ENCODE peak calls at places on chromosomes 11 and 22, in six cellular contexts. Q is neuronal stem cell, D is mesendoderm, J is IMR-90, A is H9, C is H1. M is an unnamed sample.

GRCh38 chr11:132838621-132839020 is 693.7 kb downstream of the OPCML start:
- DNase-seq in Q (no peak), D (peak; percentile 18), J (peak; percentile 45), A (no peak), C (no peak), M (peak; percentile 51)

GRCh38 chr11:266676-267439 is 11.3 kb upstream of the NLRP6 start:
- DNase-seq in Q (no peak), D (peak; percentile 7), J (no peak), A (no peak), C (no peak), M (no peak)

GRCh38 chr11:76823481-76824028 is 37.2 kb upstream of the ACER3 start:
- DNase-seq in Q (no peak), D (peak; percentile 93), J (peak; percentile 76), A (peak; percentile 43), C (no peak), M (peak; percentile 82)

GRCh38 chr22:50218996-50219727 is 18.4 kb downstream of the SELENOO start:
- DNase-seq in Q (no peak), D (peak; percentile 49), J (peak; percentile 74), A (peak; percentile 77), C (peak; percentile 25), M (peak; percentile 41)

GRCh38 chr11:13210424-13210823 is 67.2 kb upstream of the BMAL1 start:
- DNase-seq in Q (peak; percentile 59), D (peak; percentile 87), J (peak; percentile 84), A (peak; percentile 79), C (peak; percentile 53), M (peak; percentile 76)

GRCh38 chr11:128759597-128759996 is 65.7 kb downstream of the FLI1 start:
- DNase-seq in Q (no peak), D (peak; percentile 36), J (peak; percentile 90), A (no peak), C (no peak), M (peak; percentile 54)

GRCh38 chr22:44360686-44361381 is 48.1 kb upstream of the SHISAL1 start:
- DNase-seq in Q (no peak), D (peak; percentile 33), J (peak; percentile 80), A (no peak), C (no peak), M (peak; percentile 62)

GRCh38 chr11:2933376-2934056 is 4.3 kb upstream of the PHLDA2 start:
- DNase-seq in Q (no peak), D (peak; percentile 81), J (peak; percentile 75), A (peak; percentile 89), C (peak; percentile 38), M (peak; percentile 89)

GRCh38 chr11:75530577-75530976 is 4.8 kb upstream of the GDPD5 start:
- DNase-seq in Q (no peak), D (no peak), J (no peak), A (no peak), C (no peak), M (no peak)

GRCh38 chr22:30399718-30400117 is 2.9 kb downstream of the SEC14L2 start:
- DNase-seq in Q (no peak), D (no peak), J (no peak), A (no peak), C (no peak), M (no peak)

GRCh38 chr11:133441964-133442660 is 90.2 kb downstream of the OPCML start:
- DNase-seq in Q (no peak), D (peak; percentile 7), J (no peak), A (no peak), C (no peak), M (no peak)

GRCh38 chr11:4202749-4203148 is 108.2 kb downstream of the RRM1 start:
- DNase-seq in Q (no peak), D (peak; percentile 73), J (no peak), A (no peak), C (no peak), M (no peak)

GRCh38 chr11:75603791-75604736 is 42.0 kb downstream of the SERPINH1 start:
- DNase-seq in Q (no peak), D (no peak), J (peak; percentile 96), A (no peak), C (no peak), M (peak; percentile 70)

GRCh38 chr11:77322926-77323590 is 21.6 kb upstream of the GDPD4 start:
- DNase-seq in Q (no peak), D (no peak), J (peak; percentile 57), A (no peak), C (no peak), M (no peak)

GRCh38 chr11:60887531-60887930 is 18.9 kb downstream of the PRPF19 start:
- DNase-seq in Q (peak; percentile 24), D (peak; percentile 72), J (peak; percentile 61), A (peak; percentile 58), C (no peak), M (peak; percentile 63)

GRCh38 chr22:42844756-42845155 is 12.3 kb downstream of the ARFGAP3 start:
- DNase-seq in Q (no peak), D (no peak), J (peak; percentile 39), A (no peak), C (no peak), M (peak; percentile 63)

GRCh38 chr22:20868225-20868944 is 9.6 kb downstream of the SNAP29 start:
- DNase-seq in Q (no peak), D (no peak), J (peak; percentile 58), A (no peak), C (no peak), M (peak; percentile 30)

GRCh38 chr22:38304526-38304925 is 12.7 kb downstream of the CSNK1E start:
- DNase-seq in Q (no peak), D (no peak), J (no peak), A (no peak), C (no peak), M (peak; percentile 37)

GRCh38 chr11:36594316-36594989 is at the start of gene IFTAP:
- DNase-seq in Q (peak; percentile 84), D (peak; percentile 98), J (peak; percentile 92), A (peak; percentile 82), C (peak; percentile 56), M (peak; percentile 91)

GRCh38 chr11:70942593-70942992 is 309.8 kb downstream of the SHANK2 start:
- DNase-seq in Q (no peak), D (peak; percentile 57), J (no peak), A (no peak), C (no peak), M (no peak)

GRCh38 chr11:2827256-2827655 is 58.3 kb downstream of the CDKN1C start:
- DNase-seq in Q (no peak), D (no peak), J (peak; percentile 7), A (no peak), C (no peak), M (peak; percentile 30)

GRCh38 chr22:30978304-30978962 is 9.4 kb downstream of the TUG1 start:
- DNase-seq in Q (no peak), D (no peak), J (no peak), A (no peak), C (no peak), M (no peak)

GRCh38 chr11:112363527-112363926 is 102.9 kb upstream of the PLET1 start:
- DNase-seq in Q (no peak), D (no peak), J (peak; percentile 60), A (no peak), C (no peak), M (peak; percentile 56)
- H2BK15ac ChIP-seq in Q (no peak overlapping the region), D (no peak overlapping the region), J (peak overlapping the region; percentile 87), A (no peak overlapping the region), C (no peak overlapping the region), M (no peak overlapping the region)

GRCh38 chr11:72618801-72619200 is 55.4 kb downstream of the PDE2A start:
- DNase-seq in Q (no peak), D (no peak), J (peak; percentile 8), A (no peak), C (no peak), M (peak; percentile 78)
- H2BK15ac ChIP-seq in Q (no peak overlapping the region), D (no peak overlapping the region), J (no peak overlapping the region), A (no peak overlapping the region), C (no peak overlapping the region), M (no peak overlapping the region)

GRCh38 chr11:79026803-79027445 is 413.9 kb downstream of the TENM4 start:
- DNase-seq in Q (no peak), D (no peak), J (peak; percentile 51), A (no peak), C (no peak), M (no peak)
- H2BK15ac ChIP-seq in Q (no peak overlapping the region), D (no peak overlapping the region), J (no peak overlapping the region), A (no peak overlapping the region), C (no peak overlapping the region), M (no peak overlapping the region)

GRCh38 chr22:24445481-24446290 is 18.3 kb downstream of the ADORA2A start:
- DNase-seq in Q (peak; percentile 46), D (peak; percentile 54), J (no peak), A (peak; percentile 41), C (no peak), M (no peak)
- H2BK15ac ChIP-seq in Q (no peak overlapping the region), D (no peak overlapping the region), J (no peak overlapping the region), A (no peak overlapping the region), C (no peak overlapping the region), M (no peak overlapping the region)

GRCh38 chr22:48594016-48594756 is 1233.5 kb downstream of the BRD1 start:
- DNase-seq in Q (no peak), D (no peak), J (no peak), A (no peak), C (no peak), M (no peak)

GRCh38 chr22:48592488-48592887 is 1235.2 kb downstream of the BRD1 start:
- DNase-seq in Q (no peak), D (no peak), J (no peak), A (no peak), C (no peak), M (no peak)

GRCh38 chr22:48592066-48592345 is 1235.7 kb downstream of the BRD1 start:
- DNase-seq in Q (no peak), D (no peak), J (no peak), A (no peak), C (no peak), M (no peak)

GRCh38 chr22:48593551-48593950 is 1234.1 kb downstream of the BRD1 start:
- DNase-seq in Q (no peak), D (no peak), J (no peak), A (no peak), C (no peak), M (no peak)

GRCh38 chr22:48592931-48593330 is 1234.7 kb downstream of the BRD1 start:
- DNase-seq in Q (no peak), D (no peak), J (no peak), A (no peak), C (no peak), M (no peak)
- H2BK15ac ChIP-seq in Q (no peak overlapping the region), D (no peak overlapping the region), J (no peak overlapping the region), A (no peak overlapping the region), C (no peak overlapping the region), M (no peak overlapping the region)